ENCODE peak calls at places on chromosomes 1 and 21, in seven cellular contexts. C is NCI-H774; X is stimulated activated CD4-positive, alpha-beta T cell treated with anti-CD3 and anti-CD28 coated beads, TNF-alpha, amount 100 ng/mL, for 1 hour; Y is hippocampal formation; Q is stimulated activated CD8-positive, alpha-beta memory T cell treated with anti-CD3 and anti-CD28 coated beads, Interleukin-15, amount 100 ng/mL, for 24 hours; P is KG1; O is NCI-H1930. B is an unnamed sample.
A peak's percentile ranks its signal among the peaks of the same experiment; 100 is the strongest.

GRCh38 chr1:153513023-153513422 is 22.8 kb downstream of the S100A6 start:
- DNase-seq in C (no peak), X (no peak), Y (no peak), Q (no peak), P (no peak), O (no peak), B (no peak)

GRCh38 chr1:7621334-7622219 is 149.5 kb upstream of the VAMP3 start:
- DNase-seq in C (no peak), X (no peak), Y (no peak), Q (no peak), P (no peak), O (no peak), B (no peak)

GRCh38 chr1:228282329-228283042 is 74.6 kb downstream of the OBSCN start:
- DNase-seq in C (no peak), X (no peak), Y (no peak), Q (no peak), P (no peak), O (no peak), B (no peak)

GRCh38 chr1:25433389-25434186 is 2.9 kb downstream of the MACO1 start:
- DNase-seq in C (no peak), X (no peak), Y (no peak), Q (no peak), P (no peak), O (no peak), B (no peak)

GRCh38 chr1:97632075-97632474 is 288.8 kb downstream of the DPYD start:
- DNase-seq in C (peak; percentile 26), X (no peak), Y (no peak), Q (no peak), P (no peak), O (no peak), B (no peak)

GRCh38 chr1:112536561-112536960 is 27.8 kb downstream of the WNT2B start:
- DNase-seq in C (no peak), X (no peak), Y (no peak), Q (no peak), P (no peak), O (no peak), B (no peak)

GRCh38 chr21:46124926-46125845 is 27.3 kb downstream of the COL6A2 start:
- DNase-seq in C (no peak), X (no peak), Y (no peak), Q (no peak), P (no peak), O (no peak), B (no peak)

GRCh38 chr1:25082216-25082899 is 149.9 kb downstream of the SYF2 start:
- DNase-seq in C (no peak), X (no peak), Y (no peak), Q (no peak), P (no peak), O (no peak), B (no peak)

GRCh38 chr1:112383759-112384370 is 12.1 kb upstream of the CTTNBP2NL start:
- DNase-seq in C (no peak), X (no peak), Y (no peak), Q (no peak), P (no peak), O (no peak), B (no peak)

GRCh38 chr1:42168397-42168682 is 3.8 kb upstream of the GUCA2A start:
- DNase-seq in C (no peak), X (no peak), Y (no peak), Q (no peak), P (no peak), O (no peak), B (no peak)